ENCODE peak calls at places on chromosomes 2 and 18, in seven cellular contexts. One of them, this sample, is unnamed.

GRCh38 chr18:46412831-46413371 is 244.1 kb downstream of the LOXHD1 start:
- DNase-seq in CD4-positive, alpha-beta T cell: no peak
- DNase-seq in activated CD8-positive, alpha-beta T cell treated with anti-CD3 and anti-CD28 coated beads for 36 hours: no peak
- DNase-seq in Calu3: no peak
- DNase-seq in heart left ventricle: peak; percentile 31
- DNase-seq in Panc1: no peak
- DNase-seq in type B pancreatic cell: no peak
- DNase-seq in this sample: no peak

GRCh38 chr2:136119717-136120675 is 2.0 kb upstream of the CXCR4 start:
- DNase-seq in CD4-positive, alpha-beta T cell: no peak
- DNase-seq in activated CD8-positive, alpha-beta T cell treated with anti-CD3 and anti-CD28 coated beads for 36 hours: no peak
- DNase-seq in Calu3: no peak
- DNase-seq in heart left ventricle: no peak
- DNase-seq in Panc1: no peak
- DNase-seq in type B pancreatic cell: no peak
- DNase-seq in this sample: no peak

GRCh38 chr2:229454934-229455631 is 184.0 kb upstream of the PID1 start:
- DNase-seq in CD4-positive, alpha-beta T cell: no peak
- DNase-seq in activated CD8-positive, alpha-beta T cell treated with anti-CD3 and anti-CD28 coated beads for 36 hours: no peak
- DNase-seq in Calu3: no peak
- DNase-seq in heart left ventricle: no peak
- DNase-seq in Panc1: no peak
- DNase-seq in type B pancreatic cell: no peak
- DNase-seq in this sample: no peak

GRCh38 chr18:25710981-25711380 is 359.0 kb upstream of the ZNF521 start:
- DNase-seq in CD4-positive, alpha-beta T cell: no peak
- DNase-seq in activated CD8-positive, alpha-beta T cell treated with anti-CD3 and anti-CD28 coated beads for 36 hours: no peak
- DNase-seq in Calu3: no peak
- DNase-seq in heart left ventricle: no peak
- DNase-seq in Panc1: no peak
- DNase-seq in type B pancreatic cell: no peak
- DNase-seq in this sample: no peak

GRCh38 chr2:112053917-112054846 is 887 bp upstream of the TMEM87B start:
- DNase-seq in CD4-positive, alpha-beta T cell: peak; percentile 97
- DNase-seq in activated CD8-positive, alpha-beta T cell treated with anti-CD3 and anti-CD28 coated beads for 36 hours: peak; percentile 99
- DNase-seq in Calu3: peak; percentile 99
- DNase-seq in heart left ventricle: peak; percentile 98
- DNase-seq in Panc1: peak; percentile 80
- DNase-seq in type B pancreatic cell: peak; percentile 99
- DNase-seq in this sample: peak; percentile 95

GRCh38 chr2:96934096-96934495 is 52.3 kb downstream of the FAM178B start:
- DNase-seq in CD4-positive, alpha-beta T cell: no peak
- DNase-seq in activated CD8-positive, alpha-beta T cell treated with anti-CD3 and anti-CD28 coated beads for 36 hours: no peak
- DNase-seq in Calu3: no peak
- DNase-seq in heart left ventricle: no peak
- DNase-seq in Panc1: no peak
- DNase-seq in type B pancreatic cell: no peak
- DNase-seq in this sample: no peak

GRCh38 chr2:117755768-117756167 is 58.7 kb upstream of the DDX18 start:
- DNase-seq in CD4-positive, alpha-beta T cell: no peak
- DNase-seq in activated CD8-positive, alpha-beta T cell treated with anti-CD3 and anti-CD28 coated beads for 36 hours: no peak
- DNase-seq in Calu3: no peak
- DNase-seq in heart left ventricle: no peak
- DNase-seq in Panc1: no peak
- DNase-seq in type B pancreatic cell: no peak
- DNase-seq in this sample: no peak

GRCh38 chr2:55419236-55419513 is 481 bp downstream of the CCDC88A start:
- DNase-seq in CD4-positive, alpha-beta T cell: no peak
- DNase-seq in activated CD8-positive, alpha-beta T cell treated with anti-CD3 and anti-CD28 coated beads for 36 hours: no peak
- DNase-seq in Calu3: peak; percentile 22
- DNase-seq in heart left ventricle: no peak
- DNase-seq in Panc1: no peak
- DNase-seq in type B pancreatic cell: no peak
- DNase-seq in this sample: no peak

GRCh38 chr2:189086710-189087109 is 92.9 kb downstream of the COL5A2 start:
- DNase-seq in CD4-positive, alpha-beta T cell: no peak
- DNase-seq in activated CD8-positive, alpha-beta T cell treated with anti-CD3 and anti-CD28 coated beads for 36 hours: no peak
- DNase-seq in Calu3: no peak
- DNase-seq in heart left ventricle: no peak
- DNase-seq in Panc1: no peak
- DNase-seq in type B pancreatic cell: no peak
- DNase-seq in this sample: no peak

DNA sequence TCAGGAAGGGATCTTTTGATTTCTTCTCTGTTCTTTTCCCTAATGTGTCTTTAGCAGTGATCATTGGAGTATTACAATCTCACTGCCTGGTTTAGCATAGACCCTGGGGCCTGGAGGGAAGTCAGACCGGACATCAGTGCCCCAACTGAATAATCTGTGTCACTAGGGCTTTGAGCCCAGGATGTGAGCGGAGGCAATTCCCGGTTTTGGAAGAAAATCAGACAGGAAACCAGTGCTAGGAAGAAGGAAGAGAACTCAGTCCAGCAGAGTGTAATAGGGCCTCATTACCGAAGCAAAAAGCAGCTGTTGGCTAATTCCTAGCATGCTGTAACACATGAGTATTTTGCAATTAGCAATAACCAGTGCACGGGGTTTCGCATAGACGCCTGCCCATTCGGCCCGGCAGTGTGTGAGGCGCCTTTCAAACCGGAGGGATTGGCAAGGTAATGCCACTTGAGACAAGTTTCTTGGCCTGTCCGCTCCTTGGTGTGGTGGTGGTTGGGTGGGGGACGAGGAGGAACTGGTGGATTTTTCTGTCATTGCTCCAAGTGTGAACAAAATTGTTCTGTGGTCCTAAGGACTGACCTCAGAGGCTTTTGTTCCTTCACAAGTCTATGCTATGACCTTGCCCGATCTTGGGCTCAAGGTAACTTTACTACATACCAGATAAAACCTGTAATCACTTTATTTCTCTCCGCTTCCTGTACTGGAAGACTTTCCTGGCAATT is 2.8 kb downstream of the FOSL2 start:
- DNase-seq in CD4-positive, alpha-beta T cell: no peak
- DNase-seq in activated CD8-positive, alpha-beta T cell treated with anti-CD3 and anti-CD28 coated beads for 36 hours: no peak
- DNase-seq in Calu3: no peak
- DNase-seq in heart left ventricle: no peak
- DNase-seq in Panc1: no peak
- DNase-seq in type B pancreatic cell: no peak
- DNase-seq in this sample: no peak
- TF ChIP-seq CTCF in CD4-positive, alpha-beta T cell: no peak
- TF ChIP-seq CTCF in activated CD8-positive, alpha-beta T cell treated with anti-CD3 and anti-CD28 coated beads for 36 hours: no peak
- TF ChIP-seq CTCF in Calu3: no peak
- TF ChIP-seq CTCF in heart left ventricle: no peak
- TF ChIP-seq CTCF in Panc1: no peak
- TF ChIP-seq CTCF in type B pancreatic cell: no peak
- TF ChIP-seq CTCF in this sample: no peak

GRCh38 chr18:36719630-36720029 is 109.2 kb downstream of the TPGS2 start:
- DNase-seq in CD4-positive, alpha-beta T cell: no peak
- DNase-seq in activated CD8-positive, alpha-beta T cell treated with anti-CD3 and anti-CD28 coated beads for 36 hours: no peak
- DNase-seq in Calu3: no peak
- DNase-seq in heart left ventricle: no peak
- DNase-seq in Panc1: no peak
- DNase-seq in type B pancreatic cell: no peak
- DNase-seq in this sample: no peak

GRCh38 chr18:36718705-36719328 is 110.0 kb downstream of the TPGS2 start:
- DNase-seq in CD4-positive, alpha-beta T cell: no peak
- DNase-seq in activated CD8-positive, alpha-beta T cell treated with anti-CD3 and anti-CD28 coated beads for 36 hours: no peak
- DNase-seq in Calu3: no peak
- DNase-seq in heart left ventricle: no peak
- DNase-seq in Panc1: no peak
- DNase-seq in type B pancreatic cell: no peak
- DNase-seq in this sample: no peak

GRCh38 chr18:36714476-36714875 is 114.3 kb downstream of the TPGS2 start:
- DNase-seq in CD4-positive, alpha-beta T cell: no peak
- DNase-seq in activated CD8-positive, alpha-beta T cell treated with anti-CD3 and anti-CD28 coated beads for 36 hours: no peak
- DNase-seq in Calu3: no peak
- DNase-seq in heart left ventricle: no peak
- DNase-seq in Panc1: no peak
- DNase-seq in type B pancreatic cell: no peak
- DNase-seq in this sample: no peak

GRCh38 chr18:36711813-36712444 is 116.9 kb downstream of the TPGS2 start:
- DNase-seq in CD4-positive, alpha-beta T cell: no peak
- DNase-seq in activated CD8-positive, alpha-beta T cell treated with anti-CD3 and anti-CD28 coated beads for 36 hours: no peak
- DNase-seq in Calu3: peak; percentile 25
- DNase-seq in heart left ventricle: peak; percentile 50
- DNase-seq in Panc1: peak; percentile 2
- DNase-seq in type B pancreatic cell: no peak
- DNase-seq in this sample: no peak

GRCh38 chr18:36717422-36718110 is 111.2 kb downstream of the TPGS2 start:
- DNase-seq in CD4-positive, alpha-beta T cell: no peak
- DNase-seq in activated CD8-positive, alpha-beta T cell treated with anti-CD3 and anti-CD28 coated beads for 36 hours: no peak
- DNase-seq in Calu3: no peak
- DNase-seq in heart left ventricle: no peak
- DNase-seq in Panc1: no peak
- DNase-seq in type B pancreatic cell: no peak
- DNase-seq in this sample: no peak
- TF ChIP-seq CTCF in CD4-positive, alpha-beta T cell: no peak
- TF ChIP-seq CTCF in activated CD8-positive, alpha-beta T cell treated with anti-CD3 and anti-CD28 coated beads for 36 hours: no peak
- TF ChIP-seq CTCF in Calu3: no peak
- TF ChIP-seq CTCF in heart left ventricle: no peak
- TF ChIP-seq CTCF in Panc1: no peak
- TF ChIP-seq CTCF in type B pancreatic cell: no peak
- TF ChIP-seq CTCF in this sample: no peak

DNA sequence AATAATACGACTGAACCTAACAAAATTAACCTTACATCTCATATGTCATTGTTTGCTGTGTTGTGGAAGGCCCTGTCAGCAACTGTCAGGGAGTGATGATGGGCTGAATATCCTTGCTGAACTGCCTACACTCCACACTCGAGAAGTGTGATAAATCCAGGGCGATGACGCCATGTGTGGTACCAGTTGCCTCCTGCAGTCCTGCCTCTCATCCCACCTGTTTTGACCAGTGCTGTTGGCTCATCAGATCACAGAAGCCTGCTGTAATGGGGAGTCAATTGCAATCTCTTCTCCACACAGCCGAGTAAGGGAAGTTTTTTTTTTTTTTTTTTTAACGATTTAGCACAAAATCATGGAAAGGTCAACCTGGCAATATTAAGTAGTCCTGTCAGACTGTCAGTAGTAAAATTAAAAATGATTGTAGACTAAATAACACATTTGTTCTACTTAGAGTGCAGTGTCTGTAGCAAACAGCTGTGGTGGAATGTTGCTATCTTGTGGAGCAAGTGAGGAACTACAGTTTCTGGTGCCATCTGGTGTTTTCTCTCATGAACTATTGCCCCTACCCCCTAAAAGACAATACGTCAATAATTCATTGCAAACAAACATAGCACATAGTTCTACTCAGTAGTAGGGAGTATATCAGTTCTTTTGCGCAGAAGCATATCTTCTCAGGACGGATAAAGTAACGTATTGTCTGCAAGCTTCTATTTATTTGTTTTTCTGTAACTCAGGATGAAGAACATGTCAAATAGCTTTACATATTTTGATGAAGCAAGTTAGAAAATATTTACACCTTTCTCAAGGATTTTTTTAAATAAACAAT is 347.6 kb downstream of the CTNNA2 start:
- DNase-seq in CD4-positive, alpha-beta T cell: no peak
- DNase-seq in activated CD8-positive, alpha-beta T cell treated with anti-CD3 and anti-CD28 coated beads for 36 hours: no peak
- DNase-seq in Calu3: no peak
- DNase-seq in heart left ventricle: no peak
- DNase-seq in Panc1: no peak
- DNase-seq in type B pancreatic cell: no peak
- DNase-seq in this sample: peak; percentile 15
- TF ChIP-seq CTCF in CD4-positive, alpha-beta T cell: no peak
- TF ChIP-seq CTCF in activated CD8-positive, alpha-beta T cell treated with anti-CD3 and anti-CD28 coated beads for 36 hours: no peak
- TF ChIP-seq CTCF in Calu3: no peak
- TF ChIP-seq CTCF in heart left ventricle: peak; percentile 15
- TF ChIP-seq CTCF in Panc1: peak; percentile 75
- TF ChIP-seq CTCF in type B pancreatic cell: peak; percentile 80
- TF ChIP-seq CTCF in this sample: peak; percentile 48

DNA sequence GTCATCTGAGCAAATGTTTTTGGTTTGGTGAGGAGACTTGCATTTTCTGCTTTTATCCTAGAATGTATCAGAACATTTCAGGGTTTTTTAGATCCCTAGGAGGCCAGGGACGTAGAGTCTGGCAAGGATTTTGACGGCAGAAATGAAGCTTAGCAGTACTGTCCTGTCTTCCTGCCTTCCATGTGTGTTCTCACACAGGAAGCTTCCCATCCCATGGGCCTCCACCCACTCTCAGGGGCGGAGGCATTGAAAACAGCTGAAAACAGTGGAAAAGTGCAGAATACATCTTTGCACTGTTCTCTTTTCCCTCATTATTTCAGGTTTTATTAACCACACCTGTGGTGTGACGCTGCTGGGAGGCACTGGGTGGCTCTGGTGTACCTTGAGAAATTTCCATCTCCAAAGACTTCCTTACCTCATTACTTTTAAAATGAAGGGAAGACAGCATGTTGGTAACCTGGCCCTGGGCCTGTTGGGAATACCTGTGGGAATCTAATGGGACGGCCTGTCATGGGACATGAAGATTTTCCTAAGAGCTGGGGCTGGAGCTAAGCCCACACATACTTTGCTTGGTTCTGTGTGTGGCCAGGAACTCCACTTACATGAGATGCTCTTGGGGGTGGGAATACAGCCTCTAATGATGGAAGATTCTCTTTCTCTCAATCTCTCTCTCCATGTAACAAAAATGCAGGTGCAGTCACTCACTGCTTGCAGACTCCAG is 20.5 kb downstream of the PCARE start:
- DNase-seq in CD4-positive, alpha-beta T cell: no peak
- DNase-seq in activated CD8-positive, alpha-beta T cell treated with anti-CD3 and anti-CD28 coated beads for 36 hours: no peak
- DNase-seq in Calu3: peak; percentile 45
- DNase-seq in heart left ventricle: no peak
- DNase-seq in Panc1: no peak
- DNase-seq in type B pancreatic cell: no peak
- DNase-seq in this sample: no peak
- TF ChIP-seq CTCF in CD4-positive, alpha-beta T cell: no peak
- TF ChIP-seq CTCF in activated CD8-positive, alpha-beta T cell treated with anti-CD3 and anti-CD28 coated beads for 36 hours: no peak
- TF ChIP-seq CTCF in Calu3: peak; percentile 28
- TF ChIP-seq CTCF in heart left ventricle: no peak
- TF ChIP-seq CTCF in Panc1: no peak
- TF ChIP-seq CTCF in type B pancreatic cell: no peak
- TF ChIP-seq CTCF in this sample: no peak